ENCODE peak calls at places on chromosomes 13 and 19, in nine cellular contexts. V is pancreas; M is cardiac muscle cell; B is SJSA1; K is upper lobe of left lung; P is mucosa of descending colon; L is CD8-positive, alpha-beta T cell; E is Caco-2; H is colonic mucosa. S is an unnamed sample.

GRCh38 chr19:34996978-34997640 is 3.0 kb upstream of the GRAMD1A start:
- DNase-seq in V (no peak), M (peak; percentile 80), B (peak; percentile 39), K (no peak), P (no peak), L (peak; percentile 71), E (no peak), H (no peak), S (no peak)

GRCh38 chr19:46717034-46717715 is at the start of gene PRKD2:
- DNase-seq in V (peak; percentile 89), M (peak; percentile 87), B (peak; percentile 69), K (peak; percentile 91), P (peak; percentile 96), L (peak; percentile 89), E (peak; percentile 91), H (peak; percentile 96), S (peak; percentile 81)

GRCh38 chr19:10206226-10206873 is 11.6 kb upstream of the DNMT1 start:
- DNase-seq in V (no peak), M (peak; percentile 60), B (peak; percentile 31), K (peak; percentile 90), P (no peak), L (no peak), E (no peak), H (no peak), S (no peak)

GRCh38 chr13:106151056-106151699 is 384.3 kb downstream of the EFNB2 start:
- DNase-seq in V (no peak), M (peak; percentile 92), B (peak; percentile 99), K (no peak), P (no peak), L (no peak), E (peak; percentile 65), H (peak; percentile 41), S (peak; percentile 83)

GRCh38 chr13:51846756-51847155 is 1.8 kb upstream of the TMEM272 start:
- DNase-seq in V (no peak), M (no peak), B (no peak), K (no peak), P (no peak), L (no peak), E (no peak), H (no peak), S (no peak)

GRCh38 chr19:3506384-3507340 is 551 bp downstream of the FZR1 start:
- DNase-seq in V (peak; percentile 58), M (no peak), B (no peak), K (peak; percentile 30), P (peak; percentile 61), L (peak; percentile 59), E (no peak), H (peak; percentile 45), S (peak; percentile 27)

GRCh38 chr19:46201413-46202310 is 27.9 kb upstream of the IGFL1 start:
- DNase-seq in V (no peak), M (no peak), B (no peak), K (no peak), P (no peak), L (no peak), E (no peak), H (no peak), S (no peak)

GRCh38 chr19:13370948-13371347 is 135.3 kb downstream of the CACNA1A start:
- DNase-seq in V (no peak), M (no peak), B (no peak), K (no peak), P (no peak), L (no peak), E (no peak), H (no peak), S (no peak)

GRCh38 chr19:51830263-51830662 is 35.3 kb downstream of the FPR3 start:
- DNase-seq in V (no peak), M (peak; percentile 57), B (no peak), K (no peak), P (no peak), L (no peak), E (no peak), H (no peak), S (no peak)

GRCh38 chr19:7679017-7679720 is 1.5 kb upstream of the TRAPPC5 start:
- DNase-seq in V (no peak), M (no peak), B (no peak), K (peak; percentile 58), P (peak; percentile 51), L (peak; percentile 77), E (peak; percentile 64), H (no peak), S (peak; percentile 36)

GRCh38 chr19:7677664-7678311 is 898 bp downstream of the MCEMP1 start:
- DNase-seq in V (no peak), M (no peak), B (no peak), K (no peak), P (no peak), L (no peak), E (no peak), H (no peak), S (no peak)

GRCh38 chr19:7681336-7682174 is 922 bp downstream of the TRAPPC5 start:
- DNase-seq in V (peak; percentile 81), M (peak; percentile 84), B (peak; percentile 18), K (peak; percentile 92), P (peak; percentile 72), L (peak; percentile 86), E (peak; percentile 54), H (peak; percentile 88), S (peak; percentile 75)

GRCh38 chr19:7680606-7681335 is at the start of gene TRAPPC5:
- DNase-seq in V (peak; percentile 78), M (peak; percentile 85), B (peak; percentile 62), K (peak; percentile 90), P (peak; percentile 94), L (peak; percentile 92), E (peak; percentile 79), H (peak; percentile 87), S (peak; percentile 83)

GRCh38 chr19:7679771-7680605 is 645 bp upstream of the TRAPPC5 start:
- DNase-seq in V (no peak), M (no peak), B (no peak), K (no peak), P (no peak), L (no peak), E (no peak), H (no peak), S (no peak)
- H3K4me3 ChIP-seq in V (peak overlapping the region; percentile 100), M (peak overlapping the region; percentile 70), B (peak overlapping the region; percentile 95), K (peak overlapping the region; percentile 72), P (no peak overlapping the region), L (peak overlapping the region; percentile 92), E (peak overlapping the region; percentile 97), H (peak overlapping the region; percentile 83), S (no peak overlapping the region)

GRCh38 chr19:8451885-8452284 is 7.1 kb downstream of the HNRNPM start:
- DNase-seq in V (no peak), M (peak; percentile 36), B (no peak), K (peak; percentile 53), P (no peak), L (no peak), E (no peak), H (no peak), S (no peak)
- H3K36me3 ChIP-seq in V (peaks cover 15% of the 10 kb centered on the region), M (peaks cover 16% of the 10 kb centered on the region), B (peaks cover 68% of the 10 kb centered on the region), K (no peaks in the 10 kb centered on the region), P (no peaks in the 10 kb centered on the region), L (peaks cover 13% of the 10 kb centered on the region), E (peaks cover 2% of the 10 kb centered on the region), H (peaks cover 4% of the 10 kb centered on the region), S (peaks cover 13% of the 10 kb centered on the region)

DNA sequence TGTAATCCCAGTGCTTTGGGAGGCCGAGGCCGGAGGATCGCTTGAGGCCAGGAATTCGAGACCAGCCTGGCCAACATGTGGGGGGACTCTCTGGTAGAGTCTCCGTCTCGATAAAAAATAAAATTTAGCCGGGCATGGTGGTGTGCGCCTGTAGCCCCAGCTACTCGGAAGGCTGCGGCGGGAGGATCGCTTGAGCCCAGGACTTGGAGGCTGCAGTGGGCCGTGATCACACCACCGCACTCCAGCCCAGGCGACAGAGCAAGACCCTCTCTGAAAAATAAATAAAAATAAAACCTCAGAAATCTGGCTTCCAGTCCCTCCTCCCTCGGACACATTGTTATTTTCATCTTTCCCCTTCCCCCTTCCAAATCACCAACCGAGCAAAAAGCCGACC is 332 bp downstream of the IRGQ start:
- DNase-seq in V (no peak), M (no peak), B (no peak), K (no peak), P (no peak), L (no peak), E (no peak), H (peak; percentile 37), S (no peak)
- H3K4me1 ChIP-seq in V (peaks cover 6% of the 10 kb centered on the region), M (peaks cover 3% of the 10 kb centered on the region), B (peaks cover 24% of the 10 kb centered on the region), K (peaks cover 28% of the 10 kb centered on the region), P (peaks cover 36% of the 10 kb centered on the region), L (peaks cover 33% of the 10 kb centered on the region), E (peaks cover 6% of the 10 kb centered on the region), H (peaks cover 20% of the 10 kb centered on the region), S (peaks cover 6% of the 10 kb centered on the region)

GRCh38 chr13:48975101-48975925 is at the start of gene FNDC3A:
- DNase-seq in V (peak; percentile 64), M (peak; percentile 84), B (peak; percentile 68), K (peak; percentile 67), P (peak; percentile 85), L (no peak), E (peak; percentile 76), H (peak; percentile 60), S (peak; percentile 60)
- H3K4me3 ChIP-seq in V (peak within 1 kb of the TSS; percentile 83), M (peak within 1 kb of the TSS; percentile 62), B (peak within 1 kb of the TSS; percentile 97), K (peak within 1 kb of the TSS; percentile 92), P (peak within 1 kb of the TSS; percentile 58), L (peak within 1 kb of the TSS; percentile 79), E (peak within 1 kb of the TSS; percentile 71), H (peak within 1 kb of the TSS; percentile 65), S (peak within 1 kb of the TSS; percentile 97)